ENCODE peak calls at places on chromosomes 2 and 18, in five cellular contexts. One of them, this sample, is unnamed.

GRCh38 chr2:15797231-15797945 is 143.0 kb upstream of the MYCN start:
- DNase-seq in right atrium auricular region: no peak
- DNase-seq in NCI-H748 treated with DMSO at 0.1 percent for 48 hours: no peak
- DNase-seq in CD4-positive, alpha-beta T cell: no peak
- DNase-seq in NCI-H1092: no peak
- DNase-seq in this sample: no peak

GRCh38 chr18:56902653-56903052 is 244.2 kb upstream of the BOD1L2 start:
- DNase-seq in right atrium auricular region: no peak
- DNase-seq in NCI-H1092: no peak
- DNase-seq in CD4-positive, alpha-beta T cell: no peak
- DNase-seq in NCI-H748 treated with DMSO at 0.1 percent for 48 hours: no peak
- DNase-seq in this sample: peak; percentile 65

GRCh38 chr2:54575379-54575888 is 119.3 kb downstream of the SPTBN1 start:
- DNase-seq in NCI-H1092: no peak
- DNase-seq in NCI-H748 treated with DMSO at 0.1 percent for 48 hours: peak; percentile 52
- DNase-seq in right atrium auricular region: no peak
- DNase-seq in CD4-positive, alpha-beta T cell: no peak
- DNase-seq in this sample: no peak

GRCh38 chr2:127023504-127023903 is 83.5 kb downstream of the BIN1 start:
- DNase-seq in CD4-positive, alpha-beta T cell: no peak
- DNase-seq in NCI-H1092: no peak
- DNase-seq in NCI-H748 treated with DMSO at 0.1 percent for 48 hours: no peak
- DNase-seq in right atrium auricular region: no peak
- DNase-seq in this sample: no peak

GRCh38 chr2:228658998-228659397 is 477.5 kb upstream of the SPHKAP start:
- DNase-seq in right atrium auricular region: no peak
- DNase-seq in CD4-positive, alpha-beta T cell: no peak
- DNase-seq in NCI-H1092: no peak
- DNase-seq in NCI-H748 treated with DMSO at 0.1 percent for 48 hours: no peak
- DNase-seq in this sample: no peak

GRCh38 chr18:58337688-58338087 is 291.2 kb downstream of the ALPK2 start:
- DNase-seq in CD4-positive, alpha-beta T cell: no peak
- DNase-seq in NCI-H748 treated with DMSO at 0.1 percent for 48 hours: no peak
- DNase-seq in right atrium auricular region: no peak
- DNase-seq in NCI-H1092: no peak
- DNase-seq in this sample: no peak

GRCh38 chr18:35143615-35144596 is 96.9 kb upstream of the ZNF397 start:
- DNase-seq in NCI-H748 treated with DMSO at 0.1 percent for 48 hours: peak; percentile 92
- DNase-seq in CD4-positive, alpha-beta T cell: no peak
- DNase-seq in NCI-H1092: peak; percentile 96
- DNase-seq in right atrium auricular region: no peak
- DNase-seq in this sample: no peak

GRCh38 chr2:141741652-141742051 is 389.2 kb downstream of the LRP1B start:
- DNase-seq in CD4-positive, alpha-beta T cell: no peak
- DNase-seq in NCI-H748 treated with DMSO at 0.1 percent for 48 hours: no peak
- DNase-seq in NCI-H1092: no peak
- DNase-seq in right atrium auricular region: no peak
- DNase-seq in this sample: no peak

GRCh38 chr2:127181851-127182250 is 38.2 kb downstream of the CYP27C1 start:
- DNase-seq in NCI-H748 treated with DMSO at 0.1 percent for 48 hours: no peak
- DNase-seq in CD4-positive, alpha-beta T cell: no peak
- DNase-seq in right atrium auricular region: no peak
- DNase-seq in NCI-H1092: no peak
- DNase-seq in this sample: no peak

GRCh38 chr2:164967781-164968228 is 12.5 kb upstream of the SLC38A11 start:
- DNase-seq in right atrium auricular region: no peak
- DNase-seq in CD4-positive, alpha-beta T cell: no peak
- DNase-seq in NCI-H748 treated with DMSO at 0.1 percent for 48 hours: no peak
- DNase-seq in NCI-H1092: no peak
- DNase-seq in this sample: peak; percentile 100

GRCh38 chr2:37586663-37587409 is 84.6 kb downstream of the CDC42EP3 start:
- DNase-seq in CD4-positive, alpha-beta T cell: no peak
- DNase-seq in NCI-H1092: no peak
- DNase-seq in NCI-H748 treated with DMSO at 0.1 percent for 48 hours: no peak
- DNase-seq in right atrium auricular region: no peak
- DNase-seq in this sample: no peak

GRCh38 chr2:10224734-10225133 is 78.0 kb upstream of the HPCAL1 start:
- DNase-seq in NCI-H1092: no peak
- DNase-seq in CD4-positive, alpha-beta T cell: no peak
- DNase-seq in NCI-H748 treated with DMSO at 0.1 percent for 48 hours: no peak
- DNase-seq in right atrium auricular region: no peak
- DNase-seq in this sample: no peak

GRCh38 chr2:88540346-88540745 is 86.9 kb downstream of the EIF2AK3 start:
- DNase-seq in CD4-positive, alpha-beta T cell: no peak
- DNase-seq in NCI-H1092: no peak
- DNase-seq in NCI-H748 treated with DMSO at 0.1 percent for 48 hours: no peak
- DNase-seq in right atrium auricular region: no peak
- DNase-seq in this sample: peak; percentile 50

GRCh38 chr2:191166111-191166755 is 15.4 kb upstream of the STAT4 start:
- DNase-seq in CD4-positive, alpha-beta T cell: no peak
- DNase-seq in NCI-H748 treated with DMSO at 0.1 percent for 48 hours: peak; percentile 62
- DNase-seq in right atrium auricular region: no peak
- DNase-seq in NCI-H1092: no peak
- DNase-seq in this sample: no peak

GRCh38 chr2:36701391-36701795 is 4.9 kb downstream of the VIT start:
- DNase-seq in CD4-positive, alpha-beta T cell: no peak
- DNase-seq in right atrium auricular region: no peak
- DNase-seq in NCI-H1092: no peak
- DNase-seq in NCI-H748 treated with DMSO at 0.1 percent for 48 hours: no peak
- DNase-seq in this sample: no peak

GRCh38 chr2:134623796-134624195 is 95.0 kb downstream of the TMEM163 start:
- DNase-seq in right atrium auricular region: no peak
- DNase-seq in NCI-H1092: no peak
- DNase-seq in CD4-positive, alpha-beta T cell: no peak
- DNase-seq in NCI-H748 treated with DMSO at 0.1 percent for 48 hours: no peak
- DNase-seq in this sample: no peak

GRCh38 chr2:166090346-166090745 is 37.5 kb downstream of the SCN1A start:
- DNase-seq in CD4-positive, alpha-beta T cell: no peak
- DNase-seq in right atrium auricular region: no peak
- DNase-seq in NCI-H1092: no peak
- DNase-seq in NCI-H748 treated with DMSO at 0.1 percent for 48 hours: no peak
- DNase-seq in this sample: no peak

GRCh38 chr18:45521777-45522176 is 93.5 kb upstream of the SLC14A2 start:
- DNase-seq in NCI-H1092: no peak
- DNase-seq in NCI-H748 treated with DMSO at 0.1 percent for 48 hours: no peak
- DNase-seq in right atrium auricular region: peak; percentile 67
- DNase-seq in CD4-positive, alpha-beta T cell: no peak
- DNase-seq in this sample: no peak

GRCh38 chr2:74573747-74574562 is 19.4 kb downstream of the DOK1 start:
- DNase-seq in CD4-positive, alpha-beta T cell: no peak
- DNase-seq in NCI-H748 treated with DMSO at 0.1 percent for 48 hours: no peak
- DNase-seq in right atrium auricular region: no peak
- DNase-seq in NCI-H1092: no peak
- DNase-seq in this sample: no peak

GRCh38 chr2:217270801-217271121 is 410.9 kb upstream of the TNP1 start:
- DNase-seq in CD4-positive, alpha-beta T cell: no peak
- DNase-seq in right atrium auricular region: no peak
- DNase-seq in NCI-H748 treated with DMSO at 0.1 percent for 48 hours: no peak
- DNase-seq in NCI-H1092: no peak
- DNase-seq in this sample: no peak

GRCh38 chr18:48663096-48663930 is 124.5 kb downstream of the CTIF start:
- DNase-seq in right atrium auricular region: no peak
- DNase-seq in NCI-H1092: no peak
- DNase-seq in CD4-positive, alpha-beta T cell: peak; percentile 20
- DNase-seq in NCI-H748 treated with DMSO at 0.1 percent for 48 hours: no peak
- DNase-seq in this sample: no peak

GRCh38 chr2:212227755-212228154 is 310.8 kb downstream of the ERBB4 start:
- DNase-seq in right atrium auricular region: no peak
- DNase-seq in NCI-H1092: peak; percentile 36
- DNase-seq in CD4-positive, alpha-beta T cell: no peak
- DNase-seq in NCI-H748 treated with DMSO at 0.1 percent for 48 hours: peak; percentile 80
- DNase-seq in this sample: peak; percentile 42

GRCh38 chr2:64013053-64013452 is 6.2 kb downstream of the VPS54 start:
- DNase-seq in CD4-positive, alpha-beta T cell: no peak
- DNase-seq in NCI-H1092: no peak
- DNase-seq in NCI-H748 treated with DMSO at 0.1 percent for 48 hours: no peak
- DNase-seq in right atrium auricular region: no peak
- DNase-seq in this sample: no peak

GRCh38 chr2:235746257-235746934 is 252.6 kb downstream of the AGAP1 start:
- DNase-seq in NCI-H1092: peak; percentile 61
- DNase-seq in right atrium auricular region: peak; percentile 82
- DNase-seq in CD4-positive, alpha-beta T cell: peak; percentile 40
- DNase-seq in NCI-H748 treated with DMSO at 0.1 percent for 48 hours: peak; percentile 24
- DNase-seq in this sample: peak; percentile 50

GRCh38 chr2:83191316-83191715 is 1267.8 kb downstream of the SUCLG1 start:
- DNase-seq in right atrium auricular region: no peak
- DNase-seq in CD4-positive, alpha-beta T cell: no peak
- DNase-seq in NCI-H748 treated with DMSO at 0.1 percent for 48 hours: no peak
- DNase-seq in NCI-H1092: no peak
- DNase-seq in this sample: no peak

GRCh38 chr18:32677578-32677977 is 95.2 kb downstream of the KLHL14 start:
- DNase-seq in CD4-positive, alpha-beta T cell: no peak
- DNase-seq in right atrium auricular region: no peak
- DNase-seq in NCI-H748 treated with DMSO at 0.1 percent for 48 hours: no peak
- DNase-seq in NCI-H1092: no peak
- DNase-seq in this sample: no peak

GRCh38 chr2:199148076-199148845 is 309.5 kb downstream of the SATB2 start:
- DNase-seq in right atrium auricular region: no peak
- DNase-seq in NCI-H1092: no peak
- DNase-seq in CD4-positive, alpha-beta T cell: no peak
- DNase-seq in NCI-H748 treated with DMSO at 0.1 percent for 48 hours: no peak
- DNase-seq in this sample: no peak

GRCh38 chr2:215499330-215499729 is 63.5 kb upstream of the FN1 start:
- DNase-seq in right atrium auricular region: no peak
- DNase-seq in CD4-positive, alpha-beta T cell: no peak
- DNase-seq in NCI-H748 treated with DMSO at 0.1 percent for 48 hours: no peak
- DNase-seq in NCI-H1092: no peak
- DNase-seq in this sample: no peak

GRCh38 chr18:77042583-77042982 is 90.0 kb downstream of the MBP start:
- DNase-seq in NCI-H748 treated with DMSO at 0.1 percent for 48 hours: no peak
- DNase-seq in NCI-H1092: no peak
- DNase-seq in CD4-positive, alpha-beta T cell: no peak
- DNase-seq in right atrium auricular region: no peak
- DNase-seq in this sample: no peak

GRCh38 chr2:222903234-222904220 is 42.7 kb downstream of the ACSL3 start:
- DNase-seq in NCI-H1092: peak; percentile 19
- DNase-seq in NCI-H748 treated with DMSO at 0.1 percent for 48 hours: peak; percentile 18
- DNase-seq in right atrium auricular region: no peak
- DNase-seq in CD4-positive, alpha-beta T cell: no peak
- DNase-seq in this sample: peak; percentile 50

GRCh38 chr2:75071766-75072165 is 113.3 kb downstream of the POLE4 start:
- DNase-seq in right atrium auricular region: no peak
- DNase-seq in CD4-positive, alpha-beta T cell: no peak
- DNase-seq in NCI-H1092: no peak
- DNase-seq in NCI-H748 treated with DMSO at 0.1 percent for 48 hours: no peak
- DNase-seq in this sample: no peak

GRCh38 chr2:131753640-131754561 is 226.2 kb downstream of the CCDC74A start:
- DNase-seq in right atrium auricular region: no peak
- DNase-seq in CD4-positive, alpha-beta T cell: no peak
- DNase-seq in NCI-H748 treated with DMSO at 0.1 percent for 48 hours: no peak
- DNase-seq in NCI-H1092: no peak
- DNase-seq in this sample: no peak

This sample was measured in kidney epithelial cell.